ENCODE peak calls at places on chromosomes 16 and 17, in seven cellular contexts. H, Q, V, X, G, L and C are unnamed samples.

GRCh38 chr17:14158707-14159106 is 78.0 kb downstream of the CDRT15 start:
- DNase-seq in G (no peak), V (no peak), L (no peak), H (no peak), X (no peak), Q (no peak), C (no peak)

GRCh38 chr16:16867994-16868393 is 489.1 kb downstream of the NPIPA7 start:
- DNase-seq in H (no peak), X (no peak), G (no peak), L (no peak), Q (no peak), V (no peak), C (peak; percentile 6)

GRCh38 chr17:32958418-32958817 is 30.5 kb downstream of the TMEM98 start:
- DNase-seq in H (no peak), L (no peak), X (no peak), Q (no peak), V (no peak), G (no peak), C (no peak)

GRCh38 chr17:45372325-45372869 is 55.6 kb upstream of the MAP3K14 start:
- DNase-seq in L (no peak), G (no peak), V (no peak), H (no peak), X (peak; percentile 23), Q (no peak), C (peak; percentile 89)

GRCh38 chr17:45284176-45285140 is 22.6 kb upstream of the SPATA32 start:
- DNase-seq in Q (no peak), L (peak; percentile 19), X (peak; percentile 70), V (peak; percentile 67), H (peak; percentile 36), G (peak; percentile 91), C (no peak)

GRCh38 chr17:72516772-72517399 is 396.1 kb downstream of the SOX9 start:
- DNase-seq in G (no peak), Q (no peak), L (no peak), X (no peak), V (peak; percentile 31), H (no peak), C (no peak)

GRCh38 chr17:77042688-77043330 is 98.0 kb upstream of the SEC14L1 start:
- DNase-seq in X (no peak), G (no peak), L (no peak), V (no peak), H (no peak), Q (no peak), C (no peak)

GRCh38 chr16:75298252-75298651 is 46.8 kb upstream of the BCAR1 start:
- DNase-seq in V (no peak), Q (no peak), G (no peak), X (no peak), L (no peak), H (no peak), C (no peak)

GRCh38 chr16:16159662-16160061 is 63.6 kb downstream of the ABCC6 start:
- DNase-seq in G (no peak), L (no peak), Q (no peak), V (no peak), X (no peak), H (no peak), C (no peak)

GRCh38 chr16:86836503-86837125 is 258.3 kb downstream of the FOXL1 start:
- DNase-seq in X (no peak), Q (no peak), L (no peak), V (no peak), H (no peak), G (no peak), C (peak; percentile 62)

GRCh38 chr16:16143038-16143763 is 80.1 kb downstream of the ABCC6 start:
- DNase-seq in H (no peak), X (no peak), Q (no peak), V (no peak), L (no peak), G (no peak), C (no peak)

GRCh38 chr17:77233635-77234334 is 93.0 kb downstream of the SEC14L1 start:
- DNase-seq in Q (no peak), G (no peak), H (no peak), L (peak; percentile 90), X (no peak), V (no peak), C (peak; percentile 42)

GRCh38 chr16:8928467-8928957 is 35.2 kb downstream of the USP7 start:
- DNase-seq in H (no peak), G (no peak), L (no peak), X (no peak), Q (no peak), V (no peak), C (no peak)

GRCh38 chr17:72462814-72463213 is 342.0 kb downstream of the SOX9 start:
- DNase-seq in Q (no peak), V (no peak), G (no peak), H (no peak), L (no peak), X (no peak), C (no peak)

GRCh38 chr17:31696184-31696602 is 162.9 kb downstream of the COPRS start:
- DNase-seq in L (no peak), H (no peak), V (peak; percentile 81), G (peak; percentile 79), X (peak; percentile 68), Q (peak; percentile 50), C (peak; percentile 99)
- H3K36me3 ChIP-seq in L (no peaks in the 10 kb centered on the region), H (no peaks in the 10 kb centered on the region), V (no peaks in the 10 kb centered on the region), G (no peaks in the 10 kb centered on the region), X (no peaks in the 10 kb centered on the region), Q (no peaks in the 10 kb centered on the region), C (no peaks in the 10 kb centered on the region)

GRCh38 chr17:19677736-19678379 is 29.3 kb downstream of the ALDH3A2 start:
- DNase-seq in L (no peak), Q (no peak), X (no peak), V (no peak), H (no peak), G (no peak), C (no peak)
- H3K9me3 ChIP-seq in L (no peaks in the 10 kb centered on the region), Q (no peaks in the 10 kb centered on the region), X (no peaks in the 10 kb centered on the region), V (no peaks in the 10 kb centered on the region), H (no peaks in the 10 kb centered on the region), G (no peaks in the 10 kb centered on the region), C (no peaks in the 10 kb centered on the region)

GRCh38 chr17:80359422-80360110 is 55.4 kb upstream of the ENDOV start:
- DNase-seq in V (no peak), G (no peak), X (no peak), L (no peak), H (no peak), Q (no peak), C (no peak)
- H3K36me3 ChIP-seq in V (peaks cover 15% of the 10 kb centered on the region), G (peaks cover 13% of the 10 kb centered on the region), X (peaks cover 94% of the 10 kb centered on the region), L (peaks cover 7% of the 10 kb centered on the region), H (peaks cover 59% of the 10 kb centered on the region), Q (peaks cover 37% of the 10 kb centered on the region), C (peaks cover 79% of the 10 kb centered on the region)

DNA sequence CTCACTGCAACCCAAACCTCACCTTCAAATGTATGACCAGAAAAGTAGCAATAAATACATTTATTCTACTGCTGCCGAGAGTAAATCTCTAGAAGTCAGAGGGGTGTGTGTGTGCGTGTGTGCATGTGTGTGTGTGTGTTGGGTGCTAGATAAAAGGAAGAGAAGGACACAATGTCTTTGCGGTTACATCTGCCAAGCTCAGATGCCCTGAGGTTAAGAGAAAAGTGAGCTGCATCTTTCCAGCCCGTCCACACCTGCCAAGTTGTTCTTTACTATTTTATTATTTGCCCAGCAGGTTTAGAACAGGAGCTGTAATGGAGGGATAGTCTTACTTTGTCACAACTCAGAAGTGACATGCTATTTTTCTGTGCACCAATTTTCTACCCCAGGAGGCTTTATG is 54.5 kb upstream of the ANKFN1 start:
- DNase-seq in H (no peak), X (no peak), V (no peak), G (no peak), L (no peak), Q (no peak), C (no peak)
- H3K9me3 ChIP-seq in H (no peaks in the 10 kb centered on the region), X (no peaks in the 10 kb centered on the region), V (no peaks in the 10 kb centered on the region), G (no peaks in the 10 kb centered on the region), L (no peaks in the 10 kb centered on the region), Q (no peaks in the 10 kb centered on the region), C (no peaks in the 10 kb centered on the region)

DNA sequence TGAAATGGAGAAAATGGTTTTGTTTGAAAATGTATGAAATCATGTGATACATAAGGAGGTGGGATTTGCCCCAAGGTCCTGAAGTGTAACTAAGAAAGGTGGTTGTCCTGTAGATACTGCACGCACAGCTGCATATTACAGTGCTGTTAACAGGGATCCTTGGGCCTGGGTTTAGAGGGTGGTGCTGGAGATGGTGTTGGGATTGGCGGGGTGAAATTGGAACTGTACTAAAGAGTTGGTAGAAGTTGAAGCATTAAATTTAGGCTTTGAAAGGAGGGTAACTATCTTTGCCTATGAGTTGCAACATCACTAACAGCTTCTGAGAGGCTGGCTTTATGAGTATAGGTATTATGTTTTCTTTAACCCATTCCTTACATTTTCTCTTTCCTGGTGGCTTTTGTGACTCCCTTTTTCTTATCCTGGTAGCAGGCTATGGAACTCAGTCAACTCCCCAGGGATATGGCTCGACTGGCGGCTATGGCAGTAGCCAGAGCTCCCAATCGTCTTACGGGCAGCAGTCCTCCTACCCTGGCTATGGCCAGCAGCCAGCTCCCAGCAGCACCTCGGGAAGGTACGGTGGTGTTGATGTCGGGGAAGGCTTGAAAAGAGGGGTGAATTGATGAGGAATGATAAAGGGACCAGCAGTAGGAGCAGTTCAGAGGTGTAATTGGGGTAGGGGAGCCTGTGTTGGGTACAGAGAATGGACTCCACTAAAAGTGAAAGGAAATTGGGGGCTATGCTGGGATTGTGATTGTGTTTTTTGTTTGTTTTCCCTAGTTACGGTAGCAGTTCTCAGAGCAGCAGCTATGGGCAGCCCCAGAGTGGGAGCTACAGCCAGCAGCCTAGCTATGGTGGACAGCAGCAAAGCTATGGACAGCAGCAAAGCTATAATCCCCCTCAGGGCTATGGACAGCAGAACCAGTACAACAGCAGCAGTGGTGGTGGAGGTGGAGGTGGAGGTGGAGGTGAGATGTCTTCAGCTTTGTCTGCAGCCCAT is 3.8 kb downstream of the FUS start:
- DNase-seq in V (no peak), L (no peak), Q (no peak), H (no peak), X (no peak), G (no peak), C (no peak)
- H3K36me3 ChIP-seq in V (peaks cover 7% of the 10 kb centered on the region), L (peaks cover 37% of the 10 kb centered on the region), Q (peaks cover 49% of the 10 kb centered on the region), H (peaks cover 47% of the 10 kb centered on the region), X (peaks cover 66% of the 10 kb centered on the region), G (peaks cover 12% of the 10 kb centered on the region), C (peaks cover 84% of the 10 kb centered on the region)